ENCODE peak calls at places on chromosome 4, in six cellular contexts. One of them, this sample, is unnamed.

GRCh38 chr4:120266602-120267001 is 200.0 kb upstream of the MAD2L1 start:
- DNase-seq in skeletal muscle cell: peak
- DNase-seq in COR-L47: no peak
- DNase-seq in H4: no peak
- DNase-seq in AG09309: no peak
- DNase-seq in trophoblast cell: no peak
- DNase-seq in this sample: no peak

GRCh38 chr4:2058264-2059033 is 678 bp upstream of the NAT8L start:
- DNase-seq in skeletal muscle cell: no peak
- DNase-seq in trophoblast cell: no peak
- DNase-seq in COR-L47: peak
- DNase-seq in H4: no peak
- DNase-seq in AG09309: no peak
- DNase-seq in this sample: no peak

GRCh38 chr4:116024954-116025708 is 911.7 kb upstream of the NDST4 start:
- DNase-seq in H4: no peak
- DNase-seq in trophoblast cell: no peak
- DNase-seq in AG09309: no peak
- DNase-seq in COR-L47: peak
- DNase-seq in skeletal muscle cell: no peak
- DNase-seq in this sample: no peak

GRCh38 chr4:88989990-88990389 is 67.0 kb downstream of the FAM13A start:
- DNase-seq in H4: no peak
- DNase-seq in skeletal muscle cell: no peak
- DNase-seq in trophoblast cell: no peak
- DNase-seq in AG09309: no peak
- DNase-seq in COR-L47: no peak
- DNase-seq in this sample: no peak

GRCh38 chr4:53477038-53477565 is 99.7 kb downstream of the FIP1L1 start:
- DNase-seq in trophoblast cell: peak
- DNase-seq in skeletal muscle cell: no peak
- DNase-seq in COR-L47: no peak
- DNase-seq in AG09309: no peak
- DNase-seq in H4: no peak
- DNase-seq in this sample: no peak

GRCh38 chr4:165627548-165627947 is 245.5 kb upstream of the TLL1 start:
- DNase-seq in AG09309: no peak
- DNase-seq in skeletal muscle cell: no peak
- DNase-seq in H4: no peak
- DNase-seq in COR-L47: no peak
- DNase-seq in trophoblast cell: no peak
- DNase-seq in this sample: no peak

GRCh38 chr4:131430302-131430701 is 1718.8 kb upstream of the PCDH10 start:
- DNase-seq in COR-L47: peak
- DNase-seq in AG09309: no peak
- DNase-seq in H4: peak
- DNase-seq in skeletal muscle cell: no peak
- DNase-seq in trophoblast cell: no peak
- DNase-seq in this sample: no peak

GRCh38 chr4:83276299-83277040 is 8.1 kb downstream of the COQ2 start:
- DNase-seq in AG09309: no peak
- DNase-seq in COR-L47: no peak
- DNase-seq in H4: no peak
- DNase-seq in trophoblast cell: no peak
- DNase-seq in skeletal muscle cell: no peak
- DNase-seq in this sample: no peak